ENCODE peak calls at places on chromosomes 12 and 14, in seven cellular contexts. P, B, L, R, S, G and U are unnamed samples.

GRCh38 chr14:105226198-105226597 is 22.1 kb upstream of the BTBD6 start:
- DNase-seq in P (no peak), B (no peak), L (no peak), R (no peak), S (no peak), G (no peak), U (no peak)

GRCh38 chr12:93653079-93653478 is 24.1 kb upstream of the CRADD start:
- DNase-seq in P (no peak), B (no peak), L (no peak), R (no peak), S (no peak), G (no peak), U (no peak)

GRCh38 chr14:36067428-36068187 is 108.9 kb downstream of the PTCSC3 start:
- DNase-seq in P (no peak), B (no peak), L (no peak), R (no peak), S (no peak), G (no peak), U (no peak)

GRCh38 chr12:69511870-69512269 is 41.7 kb downstream of the FRS2 start:
- DNase-seq in P (no peak), B (no peak), L (no peak), R (no peak), S (no peak), G (no peak), U (no peak)

GRCh38 chr12:5176058-5176457 is 132.4 kb downstream of the KCNA5 start:
- DNase-seq in P (no peak), B (no peak), L (no peak), R (no peak), S (no peak), G (no peak), U (no peak)

GRCh38 chr12:53098354-53098981 is 1.0 kb downstream of the IGFBP6 start:
- DNase-seq in P (peak; percentile 63), B (no peak), L (peak; percentile 29), R (no peak), S (peak; percentile 91), G (peak; percentile 84), U (no peak)

GRCh38 chr12:132764231-132764630 is 2.6 kb upstream of the ANKLE2 start:
- DNase-seq in P (no peak), B (no peak), L (no peak), R (no peak), S (no peak), G (no peak), U (no peak)

GRCh38 chr12:123131879-123132402 is 18.9 kb downstream of the PITPNM2 start:
- DNase-seq in P (no peak), B (no peak), L (no peak), R (no peak), S (no peak), G (no peak), U (peak; percentile 67)

GRCh38 chr12:56933826-56934625 is at the start of gene SDR9C7:
- DNase-seq in P (no peak), B (no peak), L (peak; percentile 22), R (no peak), S (no peak), G (no peak), U (no peak)

GRCh38 chr14:101229666-101230065 is 326.1 kb upstream of the RTL1 start:
- DNase-seq in P (no peak), B (no peak), L (peak; percentile 25), R (no peak), S (no peak), G (no peak), U (no peak)

GRCh38 chr14:35122696-35123387 is 490 bp downstream of the PRORP start:
- DNase-seq in P (peak; percentile 59), B (no peak), L (no peak), R (peak; percentile 62), S (peak; percentile 63), G (peak; percentile 33), U (peak; percentile 63)

GRCh38 chr12:111304642-111305071 is 64.2 kb downstream of the PHETA1 start:
- DNase-seq in P (no peak), B (peak; percentile 33), L (peak; percentile 75), R (no peak), S (no peak), G (no peak), U (no peak)

GRCh38 chr14:90400904-90401561 is 4.2 kb downstream of the CALM1 start:
- DNase-seq in P (no peak), B (no peak), L (no peak), R (no peak), S (no peak), G (no peak), U (no peak)

GRCh38 chr14:54691525-54692260 is 124.8 kb downstream of the SAMD4A start:
- DNase-seq in P (no peak), B (peak; percentile 27), L (peak; percentile 80), R (peak; percentile 89), S (peak; percentile 79), G (peak; percentile 58), U (peak; percentile 70)

GRCh38 chr12:122967151-122967550 is 888 bp upstream of the ABCB9 start:
- DNase-seq in P (no peak), B (no peak), L (no peak), R (no peak), S (no peak), G (no peak), U (no peak)

GRCh38 chr12:28710882-28711281 is 438.2 kb upstream of the FAR2 start:
- DNase-seq in P (peak; percentile 71), B (no peak), L (no peak), R (no peak), S (peak; percentile 93), G (peak; percentile 97), U (no peak)

GRCh38 chr14:99191663-99192621 is 80.1 kb downstream of the BCL11B start:
- DNase-seq in P (no peak), B (no peak), L (no peak), R (peak; percentile 33), S (peak; percentile 41), G (peak; percentile 84), U (peak; percentile 33)

GRCh38 chr14:63205850-63206249 is 1.6 kb downstream of the RHOJ start:
- DNase-seq in P (no peak), B (no peak), L (no peak), R (no peak), S (peak; percentile 30), G (peak; percentile 65), U (no peak)